ENCODE peak calls at places on chromosomes 16 and 17, in ten cellular contexts. G, S, R, X, B, Y, O, U, C and D are unnamed samples. For H3K4me1, the result is how much of the 10 kb centered on the place peaks cover.

GRCh38 chr16:87801679-87802300 is 36.0 kb upstream of the KLHDC4 start:
- DNase-seq in G (no peak), S (no peak), R (no peak), X (no peak), B (no peak), Y (no peak), O (no peak), U (no peak), C (no peak), D (no peak)

GRCh38 chr17:72529386-72529785 is 408.6 kb downstream of the SOX9 start:
- DNase-seq in G (no peak), S (no peak), R (peak), X (no peak), B (peak), Y (no peak), O (no peak), U (no peak), C (no peak), D (peak)

GRCh38 chr16:4913774-4914525 is 23.0 kb downstream of the PPL start:
- DNase-seq in G (no peak), S (no peak), R (no peak), X (no peak), B (no peak), Y (no peak), O (no peak), U (no peak), C (no peak), D (no peak)

GRCh38 chr17:55996826-55997225 is 156.4 kb upstream of the ANKFN1 start:
- DNase-seq in G (no peak), S (no peak), R (no peak), X (no peak), B (no peak), Y (no peak), O (no peak), U (no peak), C (no peak), D (no peak)

GRCh38 chr17:2821868-2822267 is 25.6 kb downstream of the RAP1GAP2 start:
- DNase-seq in G (no peak), S (no peak), R (no peak), X (no peak), B (no peak), Y (no peak), O (no peak), U (no peak), C (no peak), D (no peak)

GRCh38 chr17:40499551-40500189 is 1.8 kb downstream of the TNS4 start:
- DNase-seq in G (peak), S (peak), R (peak), X (peak), B (peak), Y (peak), O (peak), U (peak), C (no peak), D (no peak)

GRCh38 chr16:102060-102855 is 24.2 kb downstream of the MPG start:
- DNase-seq in G (no peak), S (no peak), R (no peak), X (no peak), B (peak), Y (no peak), O (no peak), U (no peak), C (no peak), D (no peak)

GRCh38 chr17:82985973-82986372 is 93.4 kb upstream of the METRNL start:
- DNase-seq in G (peak), S (peak), R (peak), X (no peak), B (peak), Y (peak), O (peak), U (no peak), C (no peak), D (peak)

GRCh38 chr16:2711370-2712062 is 8.5 kb downstream of the PRSS27 start:
- DNase-seq in G (no peak), S (no peak), R (no peak), X (no peak), B (no peak), Y (no peak), O (no peak), U (no peak), C (no peak), D (no peak)

GRCh38 chr17:19642373-19642893 is 6.1 kb upstream of the ALDH3A2 start:
- DNase-seq in G (no peak), S (no peak), R (no peak), X (peak), B (no peak), Y (no peak), O (no peak), U (no peak), C (no peak), D (no peak)

GRCh38 chr16:57172891-57173290 is 12.9 kb downstream of the PSME3IP1 start:
- DNase-seq in G (no peak), S (no peak), R (no peak), X (no peak), B (no peak), Y (no peak), O (no peak), U (no peak), C (no peak), D (no peak)

DNA sequence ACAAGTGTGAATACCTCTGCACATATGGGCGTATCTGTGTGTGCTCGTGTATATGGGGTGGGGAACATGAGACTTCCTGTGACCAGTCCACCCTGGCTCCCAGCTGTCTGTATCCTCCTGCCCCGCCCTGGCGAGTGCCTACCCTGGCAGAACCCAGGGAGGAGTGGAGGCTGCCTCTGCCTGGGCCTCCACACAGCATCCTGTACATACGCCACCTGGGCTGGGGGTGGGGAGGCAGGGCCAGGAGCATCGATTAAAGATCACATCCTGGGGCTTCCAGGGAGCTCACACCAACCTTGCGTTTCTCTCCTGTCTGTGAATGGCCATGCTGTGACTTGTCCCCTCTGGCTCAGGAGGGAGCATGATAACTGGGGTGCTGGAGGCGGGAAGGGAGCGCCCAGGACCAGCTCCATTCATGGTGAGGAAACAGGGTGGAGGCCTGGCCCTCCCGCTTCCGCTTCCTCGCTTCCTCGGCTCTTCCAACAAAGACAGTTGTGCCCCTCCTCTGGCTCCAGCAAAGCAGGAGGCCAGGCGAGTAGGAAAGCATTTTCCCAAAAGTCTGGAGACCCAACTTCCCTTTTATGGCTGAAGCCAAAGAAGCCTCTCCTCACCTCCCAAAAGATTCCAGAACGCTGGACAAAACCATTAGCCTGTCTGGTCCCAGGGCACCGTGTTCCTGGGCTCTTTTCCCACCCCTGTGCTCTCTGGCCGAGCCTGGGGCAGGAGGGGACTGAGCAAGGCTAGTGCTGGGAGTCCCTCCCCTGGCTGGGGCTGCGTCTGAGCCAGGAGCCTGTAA is 23.0 kb downstream of the ADAM11 start:
- DNase-seq in G (no peak), S (no peak), R (peak), X (no peak), B (no peak), Y (peak), O (peak), U (no peak), C (no peak), D (no peak)
- H3K4me1 ChIP-seq in G (under half), S (under half), R (under half), X (under half), B (under half), Y (under half), O (under half), U (under half), C (under half), D (under half)

GRCh38 chr16:66554021-66554420 is 1.6 kb downstream of the CKLF start:
- DNase-seq in G (no peak), S (no peak), R (no peak), X (no peak), B (no peak), Y (no peak), O (no peak), U (no peak), C (no peak), D (no peak)
- H3K4me2 ChIP-seq in G (peak), S (peak), R (no peak), X (peak), B (no peak), Y (no peak), O (peak), U (peak), C (no peak), D (peak)

GRCh38 chr17:64008346-64008745 is 10.2 kb downstream of the PRR29 start:
- DNase-seq in G (no peak), S (no peak), R (no peak), X (no peak), B (no peak), Y (no peak), O (no peak), U (no peak), C (no peak), D (no peak)
- H3K4me1 ChIP-seq in G (under half), S (under half), R (under half), X (under half), B (under half), Y (under half), O (under half), U (under half), C (under half), D (under half)

GRCh38 chr16:81446318-81447275 is 2.0 kb downstream of the CMIP start:
- DNase-seq in G (peak), S (peak), R (no peak), X (peak), B (peak), Y (no peak), O (peak), U (peak), C (no peak), D (no peak)
- H3K4me2 ChIP-seq in G (peak), S (peak), R (peak), X (peak), B (peak), Y (peak), O (peak), U (peak), C (peak), D (peak)